ENCODE peak calls at places on chromosome 18, in seven cellular contexts. M is amniotic epithelial cell; U is stimulated activated CD4-positive, alpha-beta T cell treated with anti-CD3 and anti-CD28 coated beads, Interleukin-4, amount 100 ng/mL, for 24 hours; S is AG08395; Q is activated CD8-positive, alpha-beta memory T cell treated with anti-CD3 and anti-CD28 coated beads, Interleukin-2, amount 50 U/mL, for 48 hours; G is fibroblast of lung; W is GF-D8. E is an unnamed sample.

GRCh38 chr18:3015203-3015590 is 2.3 kb upstream of the LPIN2 start:
- DNase-seq in M (peak), U (no peak), S (peak), Q (no peak), G (peak), W (peak), E (peak)

GRCh38 chr18:58756148-58756547 is 84.9 kb downstream of the MALT1 start:
- DNase-seq in M (no peak), U (no peak), S (no peak), Q (no peak), G (no peak), W (no peak), E (no peak)

GRCh38 chr18:72675394-72675793 is 131.3 kb upstream of the CBLN2 start:
- DNase-seq in M (peak), U (no peak), S (no peak), Q (no peak), G (peak), W (no peak), E (no peak)

GRCh38 chr18:46916551-46917107 is 678 bp downstream of the PIAS2 start:
- DNase-seq in M (peak), U (peak), S (peak), Q (peak), G (peak), W (peak), E (peak)

GRCh38 chr18:13558132-13558531 is 168.2 kb downstream of the FAM210A start:
- DNase-seq in M (peak), U (peak), S (peak), Q (no peak), G (peak), W (no peak), E (peak)

GRCh38 chr18:48872234-48873145 is 78.3 kb downstream of the SMAD7 start:
- DNase-seq in M (peak), U (no peak), S (peak), Q (no peak), G (peak), W (no peak), E (no peak)

GRCh38 chr18:46067431-46068007 is 4.5 kb downstream of the PSTPIP2 start:
- DNase-seq in M (peak), U (no peak), S (no peak), Q (no peak), G (peak), W (no peak), E (peak)

GRCh38 chr18:420661-421060 is 79.8 kb downstream of the COLEC12 start:
- DNase-seq in M (no peak), U (no peak), S (no peak), Q (no peak), G (no peak), W (no peak), E (no peak)

GRCh38 chr18:33440384-33441043 is at the start of gene CCDC178:
- DNase-seq in M (peak), U (no peak), S (no peak), Q (no peak), G (peak), W (no peak), E (peak)

GRCh38 chr18:79935499-79935898 is 16.0 kb downstream of the SLC66A2 start:
- DNase-seq in M (no peak), U (no peak), S (no peak), Q (peak), G (no peak), W (no peak), E (no peak)

GRCh38 chr18:25236736-25237135 is 115.2 kb downstream of the ZNF521 start:
- DNase-seq in M (no peak), U (no peak), S (no peak), Q (no peak), G (no peak), W (no peak), E (no peak)

GRCh38 chr18:48948112-48949050 is 2.4 kb downstream of the SMAD7 start:
- DNase-seq in M (peak), U (peak), S (no peak), Q (no peak), G (peak), W (peak), E (peak)

GRCh38 chr18:8765692-8766463 is 60.5 kb downstream of the MTCL1 start:
- DNase-seq in M (peak), U (no peak), S (peak), Q (no peak), G (peak), W (no peak), E (peak)

GRCh38 chr18:23401400-23402347 is 51.4 kb upstream of the RIOK3 start:
- DNase-seq in M (peak), U (no peak), S (no peak), Q (no peak), G (peak), W (no peak), E (peak)

GRCh38 chr18:63890950-63891304 is 3.4 kb downstream of the SERPINB2 start:
- DNase-seq in M (no peak), U (no peak), S (peak), Q (no peak), G (no peak), W (peak), E (peak)

GRCh38 chr18:3626927-3627240 is 176.9 kb downstream of the TGIF1 start:
- DNase-seq in M (no peak), U (no peak), S (no peak), Q (no peak), G (no peak), W (no peak), E (no peak)

GRCh38 chr18:41645600-41646360 is 309.3 kb upstream of the PIK3C3 start:
- DNase-seq in M (no peak), U (no peak), S (no peak), Q (no peak), G (no peak), W (peak), E (no peak)

GRCh38 chr18:54127759-54128378 is 96.6 kb downstream of the MBD2 start:
- DNase-seq in M (peak), U (peak), S (peak), Q (no peak), G (peak), W (peak), E (peak)

GRCh38 chr18:46950064-46950656 is 32.8 kb downstream of the KATNAL2 start:
- DNase-seq in M (no peak), U (no peak), S (peak), Q (no peak), G (no peak), W (no peak), E (peak)

GRCh38 chr18:45312727-45313126 is 302.5 kb upstream of the SLC14A2 start:
- DNase-seq in M (no peak), U (no peak), S (no peak), Q (no peak), G (no peak), W (no peak), E (no peak)

GRCh38 chr18:70132999-70133398 is 72.5 kb downstream of the RTTN start:
- DNase-seq in M (peak), U (no peak), S (peak), Q (no peak), G (peak), W (no peak), E (peak)

GRCh38 chr18:37563810-37564511 is 1.6 kb downstream of the CELF4 start:
- DNase-seq in M (no peak), U (no peak), S (no peak), Q (no peak), G (no peak), W (no peak), E (no peak)

GRCh38 chr18:50377061-50377798 is 2.4 kb downstream of the SKA1 start:
- DNase-seq in M (peak), U (no peak), S (no peak), Q (no peak), G (no peak), W (no peak), E (peak)

GRCh38 chr18:2480536-2480935 is 90.8 kb downstream of the METTL4 start:
- DNase-seq in M (no peak), U (no peak), S (no peak), Q (no peak), G (no peak), W (no peak), E (peak)

GRCh38 chr18:48228301-48228715 is 180.9 kb downstream of the ZBTB7C start:
- DNase-seq in M (peak), U (no peak), S (no peak), Q (no peak), G (no peak), W (no peak), E (no peak)

GRCh38 chr18:3120356-3120755 is 99.4 kb downstream of the MYOM1 start:
- DNase-seq in M (no peak), U (no peak), S (no peak), Q (no peak), G (no peak), W (no peak), E (no peak)

GRCh38 chr18:24868331-24868730 is 407.9 kb downstream of the HRH4 start:
- DNase-seq in M (no peak), U (no peak), S (no peak), Q (no peak), G (no peak), W (no peak), E (no peak)

GRCh38 chr18:75625966-75626365 is 198.5 kb upstream of the SMIM21 start:
- DNase-seq in M (no peak), U (no peak), S (peak), Q (no peak), G (peak), W (no peak), E (no peak)

GRCh38 chr18:35923939-35924338 is 48.5 kb upstream of the RMP24 start:
- DNase-seq in M (no peak), U (no peak), S (no peak), Q (no peak), G (no peak), W (no peak), E (no peak)

GRCh38 chr18:3995476-3996102 is 459.5 kb downstream of the DLGAP1 start:
- DNase-seq in M (peak), U (peak), S (no peak), Q (peak), G (peak), W (peak), E (peak)

GRCh38 chr18:26556573-26556972 is 8.2 kb upstream of the KCTD1 start:
- DNase-seq in M (no peak), U (no peak), S (peak), Q (no peak), G (no peak), W (no peak), E (no peak)

GRCh38 chr18:64707052-64707451 is 558.2 kb upstream of the LINC00305 start:
- DNase-seq in M (no peak), U (no peak), S (no peak), Q (no peak), G (no peak), W (no peak), E (no peak)

GRCh38 chr18:47800192-47800591 is 130.3 kb downstream of the SMAD2 start:
- DNase-seq in M (no peak), U (no peak), S (no peak), Q (no peak), G (no peak), W (no peak), E (no peak)

GRCh38 chr18:3454365-3455089 is 4.6 kb downstream of the TGIF1 start:
- DNase-seq in M (peak), U (peak), S (peak), Q (no peak), G (peak), W (peak), E (peak)

GRCh38 chr18:51107594-51108305 is 77.7 kb downstream of the SMAD4 start:
- DNase-seq in M (no peak), U (no peak), S (no peak), Q (no peak), G (no peak), W (no peak), E (peak)